ENCODE peak calls at places on chromosomes 12 and 14, in four cellular contexts. One of them, this sample, is unnamed.

GRCh38 chr12:68479832-68480291 is 130.8 kb upstream of the RAP1B start:
- DNase-seq in SK-N-SH: no peak
- DNase-seq in GM12878: no peak
- DNase-seq in HepG2: no peak
- DNase-seq in this sample: no peak

GRCh38 chr12:130762319-130762675 is 46.2 kb upstream of the RIMBP2 start:
- DNase-seq in HepG2: no peak
- DNase-seq in SK-N-SH: no peak
- DNase-seq in GM12878: no peak
- DNase-seq in this sample: no peak

GRCh38 chr14:25537846-25538455 is 488.0 kb upstream of the STXBP6 start:
- DNase-seq in GM12878: no peak
- DNase-seq in HepG2: peak
- DNase-seq in SK-N-SH: peak
- DNase-seq in this sample: peak

GRCh38 chr14:55589171-55589570 is 9.2 kb downstream of the KTN1 start:
- DNase-seq in GM12878: no peak
- DNase-seq in HepG2: no peak
- DNase-seq in SK-N-SH: no peak
- DNase-seq in this sample: no peak

GRCh38 chr12:6336079-6336858 is 5.6 kb downstream of the TNFRSF1A start:
- DNase-seq in GM12878: no peak
- DNase-seq in HepG2: peak
- DNase-seq in SK-N-SH: peak
- DNase-seq in this sample: peak

GRCh38 chr14:104937161-104937560 is 12.5 kb downstream of the PLD4 start:
- DNase-seq in HepG2: no peak
- DNase-seq in GM12878: no peak
- DNase-seq in SK-N-SH: no peak
- DNase-seq in this sample: no peak

GRCh38 chr12:75892779-75893408 is 138.7 kb downstream of the PHLDA1 start:
- DNase-seq in HepG2: no peak
- DNase-seq in GM12878: no peak
- DNase-seq in SK-N-SH: no peak
- DNase-seq in this sample: peak

GRCh38 chr12:66255737-66256136 is 46.6 kb upstream of the HELB start:
- DNase-seq in GM12878: no peak
- DNase-seq in SK-N-SH: no peak
- DNase-seq in HepG2: no peak
- DNase-seq in this sample: no peak

GRCh38 chr14:68783408-68784297 is 9.2 kb downstream of the ZFP36L1 start:
- DNase-seq in SK-N-SH: no peak
- DNase-seq in HepG2: peak
- DNase-seq in GM12878: no peak
- DNase-seq in this sample: no peak

GRCh38 chr14:92646952-92647461 is 101.4 kb downstream of the LGMN start:
- DNase-seq in SK-N-SH: no peak
- DNase-seq in HepG2: no peak
- DNase-seq in GM12878: no peak
- DNase-seq in this sample: no peak

GRCh38 chr12:106211973-106212372 is 35.8 kb downstream of the CKAP4 start:
- DNase-seq in HepG2: no peak
- DNase-seq in SK-N-SH: no peak
- DNase-seq in GM12878: no peak
- DNase-seq in this sample: no peak

GRCh38 chr12:114685869-114686268 is 1.9 kb upstream of the TBX3 start:
- DNase-seq in HepG2: no peak
- DNase-seq in SK-N-SH: no peak
- DNase-seq in GM12878: no peak
- DNase-seq in this sample: no peak

GRCh38 chr12:49888461-49889151 is 15.1 kb downstream of the FAIM2 start:
- DNase-seq in GM12878: no peak
- DNase-seq in HepG2: no peak
- DNase-seq in SK-N-SH: no peak
- DNase-seq in this sample: no peak

GRCh38 chr14:65321370-65321875 is 91.1 kb upstream of the FUT8 start:
- DNase-seq in SK-N-SH: no peak
- DNase-seq in GM12878: peak
- DNase-seq in HepG2: no peak
- DNase-seq in this sample: no peak

GRCh38 chr12:118377891-118378470 is 1.6 kb downstream of the SUDS3 start:
- DNase-seq in SK-N-SH: peak
- DNase-seq in GM12878: no peak
- DNase-seq in HepG2: peak
- DNase-seq in this sample: peak

GRCh38 chr14:79093542-79093941 is 923.4 kb downstream of the NRXN3 start:
- DNase-seq in GM12878: no peak
- DNase-seq in SK-N-SH: peak
- DNase-seq in HepG2: no peak
- DNase-seq in this sample: no peak
- TF ChIP-seq NFIC in GM12878: no peak
- TF ChIP-seq NFIC in SK-N-SH: no peak
- TF ChIP-seq NFIC in HepG2: no peak
- TF ChIP-seq NFIC in this sample: no peak

DNA sequence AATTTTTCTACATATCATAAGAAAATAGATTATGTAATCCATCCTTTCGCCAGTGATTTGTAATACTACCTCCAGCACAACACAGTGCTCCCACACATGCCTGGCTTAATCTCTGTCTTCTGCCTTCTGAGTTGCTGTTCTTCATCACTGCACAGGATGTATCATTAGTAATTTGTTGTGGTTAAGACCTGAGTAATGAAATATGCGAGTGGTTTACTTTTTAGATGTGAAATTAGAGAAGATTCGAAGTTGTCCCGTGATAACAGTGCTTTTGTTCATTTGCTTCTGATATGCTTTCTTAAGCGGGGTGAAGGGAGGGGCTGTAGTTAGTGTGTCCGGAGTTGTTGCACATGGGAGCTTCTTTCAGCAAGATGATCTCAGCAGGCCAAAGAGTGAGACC is 18.1 kb downstream of the KRT85 start:
- DNase-seq in GM12878: no peak
- DNase-seq in SK-N-SH: no peak
- DNase-seq in HepG2: no peak
- DNase-seq in this sample: no peak
- TF ChIP-seq NFIC in GM12878: no peak
- TF ChIP-seq NFIC in SK-N-SH: no peak
- TF ChIP-seq NFIC in HepG2: no peak
- TF ChIP-seq NFIC in this sample: no peak

DNA sequence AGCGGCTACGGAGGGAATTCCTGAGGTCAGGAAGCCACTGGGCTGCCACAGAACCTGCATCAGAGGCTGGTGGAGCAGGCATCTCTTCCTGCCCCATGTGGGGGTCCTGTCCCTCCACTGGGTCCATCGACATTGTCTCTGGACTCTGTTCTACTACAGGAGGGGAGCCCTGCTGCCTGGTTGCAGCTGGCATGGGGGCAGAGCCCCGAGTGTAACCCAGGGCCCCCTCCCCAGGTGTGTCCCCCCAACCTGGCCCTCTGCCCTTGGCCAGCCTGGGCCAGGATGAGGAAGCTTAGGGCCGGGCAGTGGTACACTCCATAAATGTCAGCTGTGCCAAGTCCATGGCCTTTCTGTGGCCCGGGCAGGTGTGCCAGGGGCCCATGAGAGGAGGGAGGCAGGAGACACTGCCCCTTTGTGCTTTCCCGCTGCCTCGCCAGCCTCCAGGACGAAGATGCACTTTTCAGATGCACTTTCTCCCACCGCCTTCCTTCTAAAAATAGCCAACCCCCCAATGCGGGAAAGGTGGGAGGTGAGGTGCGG is 4.0 kb upstream of the EXOC3L4 start:
- DNase-seq in SK-N-SH: no peak
- DNase-seq in HepG2: no peak
- DNase-seq in GM12878: no peak
- DNase-seq in this sample: no peak
- TF ChIP-seq NFIC in SK-N-SH: no peak
- TF ChIP-seq NFIC in HepG2: no peak
- TF ChIP-seq NFIC in GM12878: no peak
- TF ChIP-seq NFIC in this sample: no peak

DNA sequence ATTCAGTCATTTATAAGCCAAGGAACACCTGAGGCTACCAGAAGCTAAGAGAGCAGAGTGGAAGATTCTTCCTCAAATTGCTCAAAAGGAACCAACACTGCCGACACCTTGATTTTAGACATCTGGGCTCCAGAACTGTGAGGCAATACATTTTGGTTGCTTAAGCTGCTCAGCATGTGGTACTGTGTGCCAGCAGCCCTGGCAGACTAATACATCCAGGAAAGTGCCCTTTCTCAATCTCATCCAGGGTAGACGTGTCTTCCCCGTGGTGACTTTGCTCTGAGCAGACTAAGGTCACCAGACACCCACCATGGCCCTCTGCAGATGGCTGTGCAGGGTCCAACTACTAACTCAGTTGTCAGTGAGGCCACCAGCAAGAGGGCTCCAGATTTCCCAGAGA is 122.8 kb downstream of the VRK1 start:
- DNase-seq in HepG2: no peak
- DNase-seq in GM12878: no peak
- DNase-seq in SK-N-SH: no peak
- DNase-seq in this sample: no peak
- TF ChIP-seq NFIC in HepG2: no peak
- TF ChIP-seq NFIC in GM12878: no peak
- TF ChIP-seq NFIC in SK-N-SH: no peak
- TF ChIP-seq NFIC in this sample: no peak

DNA sequence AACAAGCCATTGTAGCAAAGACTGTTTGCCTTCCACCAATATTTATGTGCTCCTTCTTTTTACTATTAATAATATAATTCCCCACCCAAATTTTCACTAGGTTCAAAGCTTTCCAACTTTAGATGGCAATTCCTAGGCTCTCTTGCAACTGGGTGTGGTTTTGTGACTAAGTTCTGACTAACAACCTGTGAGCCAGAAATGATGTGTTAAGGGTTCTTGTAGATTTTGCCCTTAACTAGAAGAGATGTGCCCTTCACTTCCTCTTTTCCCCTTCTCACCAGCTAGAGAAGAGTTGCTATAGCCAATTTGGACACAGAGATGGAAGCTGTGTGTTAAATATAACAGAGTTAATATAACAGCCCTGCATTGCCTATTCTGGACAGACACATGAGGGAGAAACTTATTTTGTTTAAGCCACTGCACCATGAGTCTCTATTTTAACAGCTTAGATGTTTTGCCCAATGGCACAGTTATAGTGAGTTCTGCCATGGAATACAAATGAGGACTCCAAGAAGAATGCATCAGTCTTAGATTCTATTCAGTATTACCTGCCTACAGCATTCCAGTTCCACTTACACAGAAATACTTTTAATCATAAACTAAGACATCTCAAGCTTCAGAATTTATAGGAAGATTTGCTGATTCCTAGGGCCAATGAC is 216.2 kb downstream of the DUSP6 start:
- DNase-seq in GM12878: no peak
- DNase-seq in HepG2: no peak
- DNase-seq in SK-N-SH: no peak
- DNase-seq in this sample: no peak
- TF ChIP-seq NFIC in GM12878: no peak
- TF ChIP-seq NFIC in HepG2: no peak
- TF ChIP-seq NFIC in SK-N-SH: no peak
- TF ChIP-seq NFIC in this sample: no peak

DNA sequence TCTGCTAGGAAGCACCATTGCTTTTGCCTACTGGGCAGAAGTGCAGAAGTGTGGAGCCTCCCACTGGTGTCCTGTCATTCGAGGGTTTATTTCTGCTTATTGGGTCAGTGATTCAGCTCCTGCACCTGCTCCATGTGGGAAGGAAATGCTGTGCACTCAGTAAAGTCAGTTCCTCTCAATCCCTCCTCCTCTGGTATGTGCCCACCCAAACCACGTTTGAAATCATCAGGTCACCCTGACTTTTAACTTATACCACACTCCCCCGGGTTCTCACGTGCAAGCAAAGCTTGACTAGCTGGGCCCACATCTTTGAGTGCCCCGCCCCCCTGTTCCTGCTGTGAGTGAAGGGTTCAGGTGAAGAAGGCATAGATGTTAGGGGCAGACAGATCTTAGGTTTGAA is 223.8 kb downstream of the CHST11 start:
- DNase-seq in SK-N-SH: no peak
- DNase-seq in GM12878: no peak
- DNase-seq in HepG2: no peak
- DNase-seq in this sample: no peak
- TF ChIP-seq NFIC in SK-N-SH: no peak
- TF ChIP-seq NFIC in GM12878: no peak
- TF ChIP-seq NFIC in HepG2: no peak
- TF ChIP-seq NFIC in this sample: no peak

GRCh38 chr14:30132201-30132600 is 204.6 kb upstream of the PRKD1 start:
- DNase-seq in SK-N-SH: no peak
- DNase-seq in HepG2: no peak
- DNase-seq in GM12878: no peak
- DNase-seq in this sample: no peak

GRCh38 chr14:30129795-30130194 is 202.1 kb upstream of the PRKD1 start:
- DNase-seq in GM12878: no peak
- DNase-seq in SK-N-SH: no peak
- DNase-seq in HepG2: no peak
- DNase-seq in this sample: no peak

GRCh38 chr14:30131698-30132097 is 204.1 kb upstream of the PRKD1 start:
- DNase-seq in SK-N-SH: no peak
- DNase-seq in HepG2: no peak
- DNase-seq in GM12878: no peak
- DNase-seq in this sample: no peak
- TF ChIP-seq NFIC in SK-N-SH: no peak
- TF ChIP-seq NFIC in HepG2: no peak
- TF ChIP-seq NFIC in GM12878: no peak
- TF ChIP-seq NFIC in this sample: no peak

This sample was measured in K562.